ENCODE peak calls at places on chromosomes 4 and X, in ten cellular contexts. D is AG04450; V is activated naive CD4-positive, alpha-beta T cell treated with Interleukin-2 at 50 U/mL for 16 hours; Y is EL; S is activated T-cell treated with anti-CD3 and anti-CD28 coated beads for 48 hours; E is stimulated activated CD4-positive, alpha-beta T cell treated with anti-CD3 and anti-CD28 coated beads, Interleukin-1b, Interleukin-23, amount 100 ng/mL, for 1 hour; G is T-helper 22 cell; J is NCI-H1694 treated with DMSO at 0.1 percent for 48 hours; O is NCI-H510A treated with DMSO at 0.1 percent for 48 hours; N is A549. H is an unnamed sample.

GRCh38 chrX:132119283-132119682 is 8.5 kb downstream of the FRMD7 start:
- DNase-seq in N (no peak), S (no peak), J (no peak), Y (no peak), V (no peak), O (no peak), D (no peak), G (no peak), E (no peak), H (no peak)

GRCh38 chr4:109930469-109930868 is 17.8 kb downstream of the EGF start:
- DNase-seq in G (no peak), Y (no peak), D (no peak), E (no peak), S (no peak), O (no peak), V (no peak), N (no peak), J (no peak), H (no peak)

GRCh38 chr4:145988628-145989027 is 50.0 kb upstream of the ZNF827 start:
- DNase-seq in V (no peak), E (no peak), Y (no peak), J (no peak), N (no peak), D (no peak), O (no peak), S (no peak), G (no peak), H (no peak)

GRCh38 chr4:70954032-70954431 is 39.4 kb upstream of the DCK start:
- DNase-seq in E (no peak), G (no peak), Y (no peak), J (no peak), N (no peak), S (no peak), O (no peak), D (no peak), V (no peak), H (no peak)

GRCh38 chr4:75030649-75031235 is 97.8 kb downstream of the PARM1 start:
- DNase-seq in S (no peak), O (no peak), V (no peak), J (no peak), Y (no peak), G (no peak), D (no peak), E (no peak), N (peak), H (no peak)

GRCh38 chrX:111445485-111445884 is 33.5 kb upstream of the DCX start:
- DNase-seq in V (no peak), O (peak), N (peak), E (no peak), Y (peak), J (peak), S (no peak), D (no peak), G (no peak), H (peak)

GRCh38 chr4:88713782-88714181 is 16.2 kb upstream of the NAP1L5 start:
- DNase-seq in G (no peak), D (no peak), N (no peak), V (no peak), Y (no peak), O (no peak), S (no peak), J (no peak), E (no peak), H (no peak)

GRCh38 chr4:40581254-40582140 is 48.2 kb downstream of the RBM47 start:
- DNase-seq in V (no peak), E (no peak), G (no peak), D (no peak), O (no peak), J (no peak), S (no peak), Y (no peak), N (no peak), H (no peak)

GRCh38 chr4:83128235-83128929 is 13.9 kb upstream of the PLAC8 start:
- DNase-seq in Y (peak), O (no peak), G (no peak), J (no peak), N (peak), S (no peak), V (no peak), E (no peak), D (peak), H (no peak)

GRCh38 chrX:29044802-29045201 is 457.6 kb downstream of the IL1RAPL1 start:
- DNase-seq in O (peak), S (no peak), Y (no peak), J (no peak), N (no peak), V (no peak), E (no peak), G (no peak), D (no peak), H (no peak)

GRCh38 chr4:111500871-111501270 is 644.4 kb upstream of the FAM241A start:
- DNase-seq in E (no peak), Y (no peak), G (no peak), N (no peak), S (no peak), O (no peak), D (no peak), J (no peak), V (no peak), H (no peak)

GRCh38 chrX:109624641-109625311 is at the start of gene KCNE5:
- DNase-seq in J (no peak), G (no peak), S (no peak), E (no peak), Y (no peak), V (no peak), D (no peak), O (no peak), N (no peak), H (no peak)

GRCh38 chr4:137946423-137946822 is 295.7 kb downstream of the SLC7A11 start:
- DNase-seq in O (no peak), D (no peak), G (no peak), Y (peak), E (no peak), V (no peak), S (no peak), J (no peak), N (no peak), H (no peak)

GRCh38 chr4:1201851-1202525 is 29.6 kb upstream of the SPON2 start:
- DNase-seq in S (peak), Y (peak), N (no peak), D (peak), G (peak), J (no peak), E (no peak), O (no peak), V (peak), H (no peak)

GRCh38 chr4:766152-766515 is 59.8 kb downstream of the CPLX1 start:
- DNase-seq in S (no peak), D (no peak), O (peak), Y (peak), G (no peak), V (no peak), N (peak), E (no peak), J (no peak), H (no peak)

GRCh38 chr4:113574636-113575103 is 186.9 kb downstream of the CAMK2D start:
- DNase-seq in G (no peak), N (no peak), J (peak), S (no peak), D (peak), E (no peak), Y (peak), O (no peak), V (no peak), H (no peak)

GRCh38 chr4:2388430-2389182 is 29.8 kb downstream of the ZFYVE28 start:
- DNase-seq in S (no peak), J (no peak), O (no peak), Y (no peak), N (no peak), D (no peak), V (no peak), G (no peak), E (no peak), H (no peak)

GRCh38 chr4:1760521-1761001 is 32.5 kb upstream of the FGFR3 start:
- DNase-seq in S (no peak), O (no peak), V (no peak), G (no peak), E (no peak), Y (no peak), D (no peak), N (peak), J (no peak), H (no peak)

GRCh38 chrX:83008415-83008814 is 499.7 kb upstream of the POU3F4 start:
- DNase-seq in S (no peak), Y (no peak), J (no peak), G (no peak), E (no peak), O (no peak), N (peak), V (no peak), D (no peak), H (no peak)

GRCh38 chr4:159966741-159967140 is 863.9 kb downstream of the RAPGEF2 start:
- DNase-seq in N (no peak), S (no peak), G (no peak), D (no peak), V (no peak), O (no peak), E (no peak), J (no peak), Y (no peak), H (no peak)

GRCh38 chr4:177275999-177276398 is 33.7 kb upstream of the NEIL3 start:
- DNase-seq in V (no peak), J (no peak), Y (no peak), O (no peak), D (no peak), S (no peak), N (no peak), G (no peak), E (no peak), H (no peak)

GRCh38 chr4:151866266-151866918 is 105.6 kb upstream of the GATB start:
- DNase-seq in O (no peak), J (no peak), Y (no peak), S (no peak), D (no peak), N (no peak), G (no peak), E (no peak), V (no peak), H (no peak)

GRCh38 chr4:53479731-53480525 is 102.5 kb downstream of the FIP1L1 start:
- DNase-seq in Y (peak), E (no peak), O (no peak), S (no peak), D (no peak), G (no peak), J (no peak), V (no peak), N (no peak), H (no peak)

GRCh38 chrX:154310991-154311541 is 15.5 kb downstream of the TKTL1 start:
- DNase-seq in V (no peak), E (no peak), S (no peak), J (no peak), D (no peak), O (no peak), Y (peak), G (no peak), N (no peak), H (no peak)

GRCh38 chr4:184400375-184400870 is 73.9 kb downstream of the IRF2 start:
- DNase-seq in G (no peak), V (no peak), O (no peak), N (peak), S (no peak), E (no peak), D (peak), Y (peak), J (no peak), H (no peak)

GRCh38 chrX:152821145-152821765 is 9.3 kb downstream of the CETN2 start:
- DNase-seq in N (peak), O (no peak), V (no peak), E (no peak), G (no peak), D (no peak), S (no peak), Y (peak), J (peak), H (no peak)